ENCODE peak calls at places on chromosomes 6 and 20, in ten cellular contexts. E is WERI-Rb-1; P is choroid plexus epithelial cell; V is NCI-H1436; G is caudate nucleus; Z is CD14-positive monocyte; R is left cardiac atrium; L is H9; J is effector memory CD8-positive, alpha-beta T cell; D is AG04449. A is an unnamed sample.

GRCh38 chr20:53827996-53828672 is 234.5 kb upstream of the ZNF217 start:
- DNase-seq in E (no peak), P (peak; percentile 100), V (no peak), G (no peak), Z (no peak), R (no peak), L (no peak), J (no peak), D (peak; percentile 93), A (no peak)

GRCh38 chr6:105675715-105676397 is 273.0 kb upstream of the PREP start:
- DNase-seq in E (no peak), P (peak; percentile 68), V (peak; percentile 5), G (no peak), Z (no peak), R (no peak), L (no peak), J (no peak), D (peak; percentile 69), A (no peak)

GRCh38 chr6:6179858-6180257 is 140.6 kb downstream of the F13A1 start:
- DNase-seq in E (peak; percentile 28), P (no peak), V (no peak), G (no peak), Z (no peak), R (no peak), L (no peak), J (no peak), D (no peak), A (no peak)

GRCh38 chr6:140542858-140543257 is 1168.4 kb upstream of the CITED2 start:
- DNase-seq in E (no peak), P (no peak), V (no peak), G (no peak), Z (no peak), R (no peak), L (no peak), J (no peak), D (no peak), A (no peak)

GRCh38 chr20:19254956-19255355 is 42.5 kb downstream of the SLC24A3 start:
- DNase-seq in E (no peak), P (peak; percentile 19), V (peak; percentile 12), G (no peak), Z (no peak), R (no peak), L (no peak), J (no peak), D (no peak), A (no peak)

GRCh38 chr6:3119040-3119723 is 671 bp downstream of the BPHL start:
- DNase-seq in E (no peak), P (peak; percentile 50), V (no peak), G (no peak), Z (no peak), R (no peak), L (no peak), J (no peak), D (no peak), A (peak; percentile 21)

GRCh38 chr20:34022154-34022842 is 28.6 kb downstream of the RALY start:
- DNase-seq in E (no peak), P (peak; percentile 46), V (no peak), G (no peak), Z (no peak), R (no peak), L (no peak), J (no peak), D (no peak), A (no peak)

GRCh38 chr6:5584072-5584471 is 322.8 kb downstream of the FARS2 start:
- DNase-seq in E (no peak), P (peak; percentile 83), V (no peak), G (no peak), Z (no peak), R (no peak), L (no peak), J (no peak), D (peak; percentile 70), A (no peak)

GRCh38 chr20:62924567-62925419 is 1.5 kb downstream of the DIDO1 start:
- DNase-seq in E (no peak), P (peak; percentile 56), V (no peak), G (no peak), Z (no peak), R (peak; percentile 25), L (no peak), J (peak; percentile 41), D (no peak), A (no peak)

GRCh38 chr6:144149894-144150672 is at the start of gene STX11:
- DNase-seq in E (peak; percentile 51), P (peak; percentile 18), V (no peak), G (no peak), Z (peak; percentile 90), R (peak; percentile 80), L (peak; percentile 59), J (peak; percentile 54), D (no peak), A (no peak)

GRCh38 chr6:81938991-81939773 is 186.7 kb upstream of the TENT5A start:
- DNase-seq in E (no peak), P (peak; percentile 35), V (no peak), G (no peak), Z (no peak), R (no peak), L (no peak), J (no peak), D (peak; percentile 44), A (no peak)

GRCh38 chr20:46635514-46636091 is 15.7 kb downstream of the SLC13A3 start:
- DNase-seq in E (no peak), P (no peak), V (no peak), G (no peak), Z (no peak), R (no peak), L (no peak), J (no peak), D (no peak), A (no peak)

GRCh38 chr20:48898210-48898609 is 23.3 kb upstream of the ARFGEF2 start:
- DNase-seq in E (no peak), P (peak; percentile 28), V (no peak), G (no peak), Z (no peak), R (no peak), L (no peak), J (no peak), D (no peak), A (no peak)

GRCh38 chr6:90028080-90028778 is 134.0 kb downstream of the GJA10 start:
- DNase-seq in E (peak; percentile 29), P (no peak), V (no peak), G (no peak), Z (no peak), R (no peak), L (no peak), J (no peak), D (no peak), A (no peak)

GRCh38 chr6:10759312-10759839 is 11.8 kb downstream of the TMEM14B start:
- DNase-seq in E (no peak), P (peak; percentile 97), V (peak; percentile 5), G (no peak), Z (no peak), R (no peak), L (no peak), J (no peak), D (peak; percentile 84), A (no peak)

GRCh38 chr6:158972241-158973233 is 27.5 kb downstream of the RSPH3 start:
- DNase-seq in E (no peak), P (peak; percentile 78), V (peak; percentile 65), G (no peak), Z (no peak), R (no peak), L (no peak), J (no peak), D (no peak), A (no peak)

GRCh38 chr6:101926149-101926925 is 532.8 kb downstream of the GRIK2 start:
- DNase-seq in E (no peak), P (no peak), V (no peak), G (no peak), Z (no peak), R (no peak), L (no peak), J (no peak), D (no peak), A (no peak)

GRCh38 chr6:35610830-35611229 is 77.9 kb downstream of the FKBP5 start:
- DNase-seq in E (no peak), P (no peak), V (no peak), G (no peak), Z (no peak), R (no peak), L (no peak), J (no peak), D (no peak), A (no peak)

GRCh38 chr20:41290804-41291389 is 26.6 kb downstream of the ZHX3 start:
- DNase-seq in E (no peak), P (no peak), V (no peak), G (no peak), Z (no peak), R (no peak), L (no peak), J (no peak), D (no peak), A (no peak)

GRCh38 chr20:46011631-46012482 is 3.1 kb downstream of the MMP9 start:
- DNase-seq in E (peak; percentile 67), P (peak; percentile 27), V (no peak), G (no peak), Z (peak; percentile 64), R (peak; percentile 73), L (peak; percentile 98), J (peak; percentile 22), D (no peak), A (no peak)

GRCh38 chr6:56539503-56540105 is 103.1 kb downstream of the DST start:
- DNase-seq in E (no peak), P (no peak), V (no peak), G (no peak), Z (no peak), R (no peak), L (no peak), J (no peak), D (no peak), A (no peak)

GRCh38 chr20:36402708-36403107 is 96.6 kb downstream of the DLGAP4 start:
- DNase-seq in E (no peak), P (no peak), V (no peak), G (no peak), Z (no peak), R (no peak), L (no peak), J (no peak), D (no peak), A (no peak)

GRCh38 chr6:144566868-144567615 is 281.9 kb downstream of the UTRN start:
- DNase-seq in E (no peak), P (peak; percentile 41), V (no peak), G (no peak), Z (no peak), R (no peak), L (no peak), J (no peak), D (no peak), A (no peak)

GRCh38 chr6:63582579-63583231 is 10.4 kb downstream of the LOC128125822 start:
- DNase-seq in E (no peak), P (no peak), V (no peak), G (no peak), Z (no peak), R (no peak), L (no peak), J (no peak), D (no peak), A (no peak)

GRCh38 chr6:157106487-157106886 is 216.8 kb downstream of the TMEM242 start:
- DNase-seq in E (no peak), P (peak; percentile 54), V (no peak), G (no peak), Z (no peak), R (no peak), L (no peak), J (no peak), D (no peak), A (no peak)

GRCh38 chr6:56348578-56348977 is 101.2 kb upstream of the COL21A1 start:
- DNase-seq in E (no peak), P (no peak), V (no peak), G (no peak), Z (no peak), R (no peak), L (no peak), J (no peak), D (no peak), A (no peak)

GRCh38 chr20:47762699-47763098 is 22.6 kb downstream of the SULF2 start:
- DNase-seq in E (no peak), P (no peak), V (no peak), G (no peak), Z (no peak), R (peak; percentile 36), L (no peak), J (no peak), D (no peak), A (no peak)

GRCh38 chr6:89843070-89843469 is 13.4 kb downstream of the CASP8AP2 start:
- DNase-seq in E (no peak), P (peak; percentile 57), V (no peak), G (no peak), Z (no peak), R (no peak), L (no peak), J (no peak), D (no peak), A (no peak)